ENCODE peak calls at places on chromosomes 1 and 21, in five cellular contexts. C, H, V, U and Z are unnamed samples.

GRCh38 chr21:33384851-33385331 is 18.3 kb upstream of the IFNGR2 start:
- DNase-seq in H (no peak), C (no peak), U (peak), V (no peak), Z (no peak)

GRCh38 chr1:200290010-200290685 is 119.7 kb downstream of the ZNF281 start:
- DNase-seq in U (no peak), V (peak), H (no peak), C (peak), Z (no peak)

GRCh38 chr1:109164538-109164937 is 49.2 kb upstream of the SARS1 start:
- DNase-seq in H (no peak), U (no peak), C (no peak), V (no peak), Z (no peak)

GRCh38 chr1:221783936-221784335 is 42.0 kb upstream of the DUSP10 start:
- DNase-seq in C (no peak), U (no peak), V (no peak), H (no peak), Z (no peak)

GRCh38 chr1:111615874-111616715 is 3.5 kb upstream of the RAP1A start:
- DNase-seq in V (no peak), C (no peak), H (no peak), U (peak), Z (no peak)

GRCh38 chr1:112937495-112937894 is 18.5 kb downstream of the SLC16A1 start:
- DNase-seq in H (no peak), U (no peak), C (no peak), V (no peak), Z (no peak)

GRCh38 chr1:156705321-156705917 is at the start of gene CRABP2:
- DNase-seq in C (no peak), U (no peak), H (no peak), V (no peak), Z (no peak)

GRCh38 chr1:201240171-201240570 is 43.1 kb upstream of the PKP1 start:
- DNase-seq in U (no peak), V (no peak), C (no peak), H (no peak), Z (no peak)

GRCh38 chr1:112665857-112666256 is 8.6 kb upstream of the MOV10 start:
- DNase-seq in U (no peak), V (no peak), H (no peak), C (no peak), Z (no peak)

GRCh38 chr21:44709426-44710293 is 1.7 kb downstream of the TSPEAR start:
- DNase-seq in H (no peak), U (no peak), V (peak), C (no peak), Z (peak)

GRCh38 chr1:2115922-2116341 is 65.7 kb downstream of the PRKCZ start:
- DNase-seq in H (no peak), U (no peak), V (peak), C (no peak), Z (no peak)